ENCODE peak calls at places on chromosome 2, in five cellular contexts. Y is brain microvascular endothelial cell, P is Peyer's patch, F is HepG2, D is pancreas. N is an unnamed sample.

GRCh38 chr2:196262606-196263005 is 91.2 kb upstream of the STK17B start:
- DNase-seq in F (no peak), D (no peak), P (no peak), Y (no peak), N (no peak)

GRCh38 chr2:231991664-231992063 is 30.2 kb downstream of the DIS3L2 start:
- DNase-seq in F (no peak), D (no peak), P (no peak), Y (no peak), N (peak)

GRCh38 chr2:218953366-218953954 is 6.0 kb upstream of the CDK5R2 start:
- DNase-seq in F (no peak), P (no peak), Y (no peak), D (no peak), N (no peak)

GRCh38 chr2:29691386-29691950 is 229.9 kb downstream of the ALK start:
- DNase-seq in P (no peak), Y (no peak), F (no peak), D (no peak), N (no peak)

GRCh38 chr2:38603402-38604265 is 906 bp upstream of the HNRNPLL start:
- DNase-seq in Y (peak), F (peak), P (peak), D (peak), N (peak)

GRCh38 chr2:172438064-172438421 is 10.7 kb downstream of the ITGA6 start:
- DNase-seq in D (no peak), Y (no peak), F (no peak), P (no peak), N (peak)

GRCh38 chr2:46179037-46179621 is 118.1 kb upstream of the EPAS1 start:
- DNase-seq in F (no peak), D (peak), P (peak), Y (peak), N (peak)

GRCh38 chr2:3770724-3771415 is 67.5 kb downstream of the DCDC2C start:
- DNase-seq in P (no peak), F (no peak), Y (no peak), D (no peak), N (no peak)

GRCh38 chr2:46379213-46380037 is 82.2 kb downstream of the EPAS1 start:
- DNase-seq in P (no peak), F (no peak), D (no peak), Y (no peak), N (no peak)

GRCh38 chr2:231223458-231223970 is 25.1 kb downstream of the ARMC9 start:
- DNase-seq in F (no peak), D (no peak), P (no peak), Y (no peak), N (no peak)

GRCh38 chr2:176503760-176504159 is 234.5 kb downstream of the MTX2 start:
- DNase-seq in D (no peak), Y (no peak), F (no peak), P (no peak), N (no peak)

GRCh38 chr2:176500921-176501320 is 231.7 kb downstream of the MTX2 start:
- DNase-seq in Y (no peak), D (no peak), P (no peak), F (no peak), N (no peak)

GRCh38 chr2:176504431-176504830 is 235.2 kb downstream of the MTX2 start:
- DNase-seq in D (no peak), F (no peak), Y (no peak), P (no peak), N (no peak)

GRCh38 chr2:176501652-176502051 is 232.4 kb downstream of the MTX2 start:
- DNase-seq in F (no peak), Y (no peak), D (no peak), P (no peak), N (peak)

DNA sequence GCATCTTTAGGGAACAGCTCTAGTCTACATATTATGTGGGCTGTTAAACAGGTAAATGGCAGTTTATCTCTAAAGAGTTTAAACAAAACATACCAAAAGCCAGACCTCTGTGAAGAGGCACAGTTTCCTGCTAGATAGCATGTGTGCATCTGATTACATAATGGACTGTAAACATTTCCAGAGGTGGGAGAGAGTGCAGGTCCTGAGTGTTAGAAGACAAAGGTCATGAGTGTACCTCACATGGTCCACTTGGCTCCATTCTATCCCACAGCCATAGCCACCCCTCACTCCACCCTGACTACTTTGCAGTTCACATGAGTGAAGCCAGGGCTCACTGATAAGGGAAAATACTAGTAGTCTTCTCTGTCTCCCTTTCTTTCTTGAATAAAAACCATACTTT is 233.4 kb downstream of the MTX2 start:
- DNase-seq in D (no peak), F (peak), P (no peak), Y (no peak), N (no peak)
- H3K27ac ChIP-seq in D (no peak), F (no peak), P (no peak), Y (no peak), N (no peak)

GRCh38 chr2:10432315-10433181 is 15.6 kb downstream of the ODC1 start:
- DNase-seq in F (no peak), Y (no peak), D (no peak), P (no peak), N (peak)
- H3K4me3 ChIP-seq in F (peak), Y (peak), D (no peak), P (peak), N (no peak)

DNA sequence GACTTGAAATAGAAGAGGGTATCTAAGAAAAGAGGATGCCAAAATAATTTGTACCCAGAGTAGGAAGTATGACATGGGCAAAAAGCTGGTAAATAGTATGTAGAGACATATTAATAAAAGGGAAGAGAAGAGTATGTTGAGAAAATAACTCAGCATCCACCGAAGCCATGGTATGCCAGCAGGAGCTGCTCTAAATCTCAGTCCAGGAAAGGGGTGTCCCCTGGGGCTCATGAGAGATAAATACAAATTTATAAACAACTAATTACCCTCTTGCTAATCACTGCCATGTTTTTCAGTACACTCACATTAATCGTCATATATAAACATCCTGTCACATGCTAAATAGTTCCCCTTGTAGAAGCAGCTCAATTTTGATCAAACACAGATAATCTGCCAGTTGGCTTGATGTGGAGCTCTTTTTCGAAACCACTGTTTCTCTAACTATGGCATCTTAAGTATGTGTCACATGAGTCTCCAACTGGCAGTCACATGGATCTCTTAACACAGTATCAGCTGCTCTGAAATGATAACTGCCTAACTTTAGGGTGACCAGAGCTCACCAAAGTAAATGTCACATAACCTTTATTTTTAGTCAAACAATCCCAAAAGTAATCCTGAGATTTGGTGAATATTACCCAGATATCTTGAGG is 31.9 kb downstream of the EXOC6B start:
- DNase-seq in F (no peak), P (no peak), D (no peak), Y (peak), N (no peak)
- H3K27ac ChIP-seq in F (no peak), P (no peak), D (no peak), Y (no peak), N (no peak)

GRCh38 chr2:65742977-65743376 is 310.6 kb upstream of the SPRED2 start:
- DNase-seq in D (no peak), Y (no peak), F (no peak), P (no peak), N (no peak)

GRCh38 chr2:65744801-65745200 is 312.4 kb upstream of the SPRED2 start:
- DNase-seq in D (no peak), F (no peak), Y (no peak), P (no peak), N (no peak)

GRCh38 chr2:65749549-65749948 is 317.1 kb upstream of the SPRED2 start:
- DNase-seq in F (no peak), D (no peak), P (no peak), Y (peak), N (no peak)

GRCh38 chr2:65751422-65751821 is 319.0 kb upstream of the SPRED2 start:
- DNase-seq in D (no peak), P (no peak), F (no peak), Y (no peak), N (no peak)

DNA sequence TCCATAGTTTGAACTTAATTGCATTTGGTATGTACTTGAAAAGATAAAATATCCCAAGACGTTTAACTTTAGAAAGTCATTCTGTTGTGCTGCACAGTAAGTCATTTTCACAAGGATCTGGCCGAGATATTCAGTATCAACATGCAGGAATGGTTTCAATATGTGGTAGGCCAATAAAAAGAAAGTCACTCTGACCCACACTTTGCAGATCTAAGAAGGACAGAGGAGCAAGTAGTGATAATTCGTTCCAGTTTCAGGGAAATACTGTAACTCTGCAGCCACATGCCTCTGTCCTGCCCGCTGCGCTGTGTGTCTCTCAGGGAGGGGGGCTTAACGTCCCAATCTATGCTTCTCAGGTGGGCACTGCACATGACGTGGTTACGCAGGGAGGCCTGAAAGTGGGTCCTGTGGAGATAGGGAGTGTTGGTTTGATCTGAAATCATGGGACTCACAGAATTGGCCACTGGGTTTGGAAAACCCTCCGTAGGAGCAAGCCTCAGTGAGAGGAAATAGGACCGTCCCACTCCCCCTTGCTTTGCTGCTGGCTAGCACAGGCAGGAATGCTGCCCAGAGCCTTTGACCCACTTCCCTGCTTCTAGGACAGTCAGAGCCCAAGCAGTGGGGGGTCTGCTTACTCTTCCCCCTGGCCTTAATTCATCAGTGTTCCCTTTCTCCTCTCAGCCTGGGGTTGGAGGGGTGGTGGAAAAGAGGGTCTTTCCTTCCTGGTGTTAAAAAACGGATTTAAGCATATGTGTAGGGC is 314.7 kb upstream of the SPRED2 start:
- DNase-seq in F (no peak), P (no peak), D (no peak), Y (peak), N (no peak)
- H3K4me3 ChIP-seq in F (no peak), P (no peak), D (no peak), Y (no peak), N (no peak)

GRCh38 chr2:199929257-199929656 is 18.2 kb downstream of the C2orf69 start:
- DNase-seq in P (no peak), Y (no peak), D (no peak), F (no peak), N (no peak)
- H3K27ac ChIP-seq in P (no peak), Y (no peak), D (no peak), F (no peak), N (no peak)

DNA sequence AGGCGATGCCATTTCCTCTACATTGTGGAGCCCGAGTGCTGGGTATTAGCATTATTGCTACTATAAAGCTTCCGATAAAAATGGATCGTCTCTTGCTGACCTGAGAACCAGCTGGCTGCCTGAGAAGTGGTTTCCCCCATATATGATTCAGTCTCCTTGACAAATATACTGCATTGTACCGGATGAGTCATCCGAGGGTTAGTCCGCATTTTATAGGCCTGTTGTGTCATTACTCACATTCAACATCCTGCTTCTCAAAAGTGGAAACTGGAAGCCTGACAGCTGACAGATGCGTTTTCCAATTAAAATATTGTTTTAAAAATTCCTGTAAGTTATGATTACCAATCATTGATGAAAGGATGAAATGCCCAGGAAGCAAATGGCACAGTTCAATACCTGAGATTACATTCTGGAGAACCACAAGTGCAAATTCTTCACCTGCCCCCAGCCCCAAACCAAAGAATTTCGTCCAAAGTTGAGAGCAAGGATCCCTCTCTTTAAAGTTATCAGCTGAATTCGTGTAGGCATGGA is 65.7 kb downstream of the SPRED2 start:
- DNase-seq in D (no peak), Y (peak), F (peak), P (no peak), N (peak)
- H3K4me3 ChIP-seq in D (no peak), Y (peak), F (no peak), P (no peak), N (peak)

GRCh38 chr2:1631292-1632005 is 112.9 kb downstream of the PXDN start:
- DNase-seq in F (no peak), Y (no peak), P (no peak), D (no peak), N (no peak)
- H3K27ac ChIP-seq in F (no peak), Y (no peak), P (no peak), D (no peak), N (no peak)

DNA sequence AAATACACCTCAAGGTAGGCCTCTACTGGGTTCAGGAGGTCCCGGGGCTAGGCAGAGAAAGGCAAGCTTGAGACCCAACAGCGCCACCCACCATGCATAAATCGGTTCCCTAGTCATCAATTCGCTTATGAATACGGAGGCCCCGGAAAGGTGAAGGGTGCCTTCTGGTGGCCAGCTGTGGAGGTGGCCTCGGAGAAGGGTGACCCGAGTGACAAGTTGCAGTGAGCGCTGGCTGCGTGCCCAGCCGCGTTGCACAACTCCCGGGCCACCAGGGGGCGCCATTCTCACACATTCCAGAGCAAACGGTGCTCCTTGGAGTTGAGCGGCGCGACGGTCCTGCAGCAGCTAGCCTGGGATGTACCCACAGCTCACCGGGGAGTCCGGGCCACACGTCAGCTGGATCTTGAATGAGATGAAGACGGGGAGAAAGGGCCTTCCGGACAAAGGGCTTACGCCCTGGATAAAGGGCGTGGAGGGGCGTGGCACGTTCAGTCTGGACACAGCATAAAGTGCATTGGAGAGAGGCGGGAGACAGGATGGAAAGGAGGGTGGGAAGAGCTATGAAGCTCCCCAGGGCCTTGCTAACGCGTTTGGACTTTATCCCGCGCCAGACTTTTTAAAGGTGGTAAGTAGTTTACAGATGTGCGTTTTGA is 20.4 kb downstream of the TMSB10 start:
- DNase-seq in P (peak), Y (peak), F (peak), D (peak), N (peak)
- H3K4me3 ChIP-seq in P (peak), Y (peak), F (peak), D (no peak), N (peak)

DNA sequence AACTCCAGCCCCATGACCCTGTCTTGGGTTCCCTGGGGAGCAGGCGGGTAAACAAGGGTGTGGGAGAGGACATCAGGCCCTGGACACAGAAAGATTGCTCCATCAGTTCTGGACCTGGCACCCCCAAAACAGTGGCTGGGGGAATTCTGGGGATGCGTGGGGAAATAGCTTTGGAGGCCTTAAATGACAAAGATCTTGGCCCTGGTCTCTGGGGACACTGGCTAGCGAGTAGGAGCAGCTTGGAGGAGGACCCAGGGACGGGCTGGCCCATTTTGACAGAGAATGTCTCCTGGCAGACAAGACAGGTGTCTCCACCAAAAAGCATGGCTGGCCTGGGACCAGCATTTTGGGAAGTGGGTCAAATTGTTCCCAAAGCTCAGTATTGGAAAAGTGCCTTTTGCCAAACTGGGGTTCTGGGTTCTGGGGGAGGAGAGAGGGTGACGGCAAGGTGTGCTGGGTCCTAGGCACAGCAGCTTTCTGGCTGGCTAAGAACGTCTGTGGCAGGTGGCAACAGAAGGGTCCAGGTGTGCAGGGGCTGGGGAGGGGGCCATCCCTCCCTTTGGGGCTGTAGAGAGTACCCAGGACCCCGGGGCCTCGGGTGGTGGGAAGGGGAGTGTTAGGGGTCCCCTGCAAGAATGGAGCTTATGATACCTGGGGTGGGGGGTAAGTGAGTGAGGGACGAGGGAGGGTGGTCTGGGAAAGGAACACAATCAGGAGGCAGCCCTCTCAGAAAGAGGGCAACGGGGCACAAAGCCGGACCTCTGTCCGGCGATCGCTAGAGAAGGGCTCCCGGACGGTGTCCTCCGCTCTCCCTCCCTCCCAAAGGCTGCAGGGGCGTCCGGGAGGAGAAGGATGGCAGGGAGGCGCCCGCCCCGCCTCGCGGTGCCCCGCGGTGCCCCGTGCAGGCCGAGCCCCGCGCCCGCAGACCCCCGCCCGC is 557 bp downstream of the CYRIA start:
- DNase-seq in Y (no peak), P (no peak), F (no peak), D (no peak), N (no peak)
- H3K27ac ChIP-seq in Y (no peak), P (peak), F (no peak), D (no peak), N (peak)

GRCh38 chr2:121333231-121333630 is 48.2 kb upstream of the TFCP2L1 start:
- DNase-seq in D (no peak), F (no peak), Y (no peak), P (no peak), N (no peak)

GRCh38 chr2:121333834-121334558 is 49.0 kb upstream of the TFCP2L1 start:
- DNase-seq in Y (no peak), P (no peak), F (peak), D (no peak), N (no peak)

GRCh38 chr2:121334581-121335293 is 49.7 kb upstream of the TFCP2L1 start:
- DNase-seq in P (no peak), F (peak), Y (no peak), D (no peak), N (peak)

GRCh38 chr2:121336528-121337294 is 51.7 kb upstream of the TFCP2L1 start:
- DNase-seq in F (no peak), D (no peak), P (no peak), Y (no peak), N (no peak)

GRCh38 chr2:121335294-121336290 is 50.6 kb upstream of the TFCP2L1 start:
- DNase-seq in D (peak), Y (no peak), F (no peak), P (no peak), N (peak)
- H3K4me3 ChIP-seq in D (no peak), Y (no peak), F (no peak), P (no peak), N (no peak)

N was measured in small intestine.